ENCODE peak calls at places on chromosomes 12 and 14, in four cellular contexts. H, I, T and N are unnamed samples. For H3K27me3, the result is how much of the 10 kb centered on the place peaks cover.

GRCh38 chr12:57744194-57744776 is 554 bp upstream of the TSPAN31 start:
- DNase-seq in T (peak), H (peak), I (peak), N (no peak)

GRCh38 chr14:73700325-73700724 is 13.9 kb downstream of the PNMA1 start:
- DNase-seq in H (no peak), I (no peak), T (no peak), N (no peak)

GRCh38 chr12:86623267-86623666 is 367.1 kb upstream of the MGAT4C start:
- DNase-seq in T (no peak), H (no peak), I (no peak), N (no peak)

GRCh38 chr12:32734952-32735351 is 20.7 kb downstream of the YARS2 start:
- DNase-seq in I (no peak), T (no peak), H (no peak), N (no peak)

GRCh38 chr14:59632381-59632780 is 55.8 kb upstream of the CCDC175 start:
- DNase-seq in H (no peak), I (peak), T (no peak), N (peak)

GRCh38 chr12:93657076-93657475 is 20.1 kb upstream of the CRADD start:
- DNase-seq in I (no peak), H (no peak), T (no peak), N (no peak)

GRCh38 chr14:61184117-61184516 is 97.0 kb downstream of the TMEM30B start:
- DNase-seq in I (no peak), T (no peak), H (no peak), N (no peak)

GRCh38 chr12:109894939-109895338 is 5.1 kb upstream of the TCHP start:
- DNase-seq in I (no peak), H (no peak), T (no peak), N (no peak)

GRCh38 chr12:96226801-96227348 is 32.7 kb downstream of the ELK3 start:
- DNase-seq in T (no peak), H (no peak), I (no peak), N (no peak)

GRCh38 chr12:38934078-38934584 is 28.7 kb upstream of the CPNE8 start:
- DNase-seq in I (no peak), T (no peak), H (no peak), N (no peak)

GRCh38 chr14:78758333-78758732 is 588.2 kb downstream of the NRXN3 start:
- DNase-seq in H (no peak), T (no peak), I (peak), N (peak)

GRCh38 chr12:85558684-85559083 is 277.5 kb downstream of the RASSF9 start:
- DNase-seq in I (no peak), T (no peak), H (no peak), N (no peak)

GRCh38 chr14:55309761-55310365 is 38.6 kb downstream of the FBXO34 start:
- DNase-seq in I (no peak), T (no peak), H (no peak), N (no peak)

GRCh38 chr12:58408516-58408915 is 467.1 kb downstream of the ATP23 start:
- DNase-seq in I (no peak), T (no peak), H (no peak), N (no peak)

GRCh38 chr14:31395119-31395518 is 25.2 kb downstream of the HEATR5A start:
- DNase-seq in T (no peak), H (no peak), I (no peak), N (no peak)

GRCh38 chr14:96584199-96584906 is 82.2 kb downstream of the PAPOLA start:
- DNase-seq in T (no peak), H (peak), I (peak), N (no peak)

GRCh38 chr14:59474172-59474571 is 9.0 kb upstream of the GPR135 start:
- DNase-seq in H (no peak), T (no peak), I (no peak), N (no peak)

GRCh38 chr14:35818346-35819115 is 7.6 kb upstream of the BRMS1L start:
- DNase-seq in I (peak), T (no peak), H (no peak), N (peak)

GRCh38 chr14:66944872-66945271 is 244.4 kb upstream of the GARIN2 start:
- DNase-seq in T (no peak), I (peak), H (no peak), N (peak)

DNA sequence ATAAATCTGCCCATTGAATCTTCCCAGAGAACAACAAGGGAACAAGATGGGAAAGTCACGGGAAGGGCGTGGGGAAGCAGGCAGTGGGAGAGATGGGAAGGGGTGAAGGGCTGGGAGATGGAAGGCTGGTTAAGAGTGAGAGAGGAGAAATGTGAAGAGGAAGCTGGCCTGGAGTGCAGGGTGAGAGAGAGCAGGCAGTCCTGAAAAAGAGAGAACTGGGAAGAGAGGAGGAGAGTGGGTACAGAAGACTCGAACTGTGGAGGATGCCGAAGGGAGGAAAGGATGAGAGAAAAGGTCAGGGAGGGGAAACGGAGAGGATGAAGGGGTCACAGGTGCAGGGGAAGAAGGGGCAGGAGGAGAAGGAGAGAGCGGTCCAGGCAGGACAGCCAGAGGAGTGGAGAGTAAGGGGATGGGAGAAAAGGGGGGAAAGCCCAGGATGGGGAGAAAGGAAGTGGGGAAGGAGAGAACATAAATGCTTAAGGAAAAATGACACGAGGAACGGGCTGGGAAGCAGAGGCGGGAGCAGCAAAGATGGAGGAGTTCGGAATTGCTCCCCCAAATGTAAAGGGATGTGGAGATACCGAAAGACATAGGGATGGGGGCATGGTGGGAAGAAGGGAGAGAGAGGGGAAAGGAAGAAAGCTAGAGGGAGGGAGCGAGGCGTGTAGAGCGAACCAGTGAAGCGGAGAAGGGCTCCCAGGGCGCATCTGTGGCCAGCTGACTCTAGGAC is 1.2 kb downstream of the PIANP start:
- DNase-seq in I (peak), T (no peak), H (no peak), N (no peak)
- H3K27me3 ChIP-seq in I (under half), T (under half), H (under half), N (under half)

DNA sequence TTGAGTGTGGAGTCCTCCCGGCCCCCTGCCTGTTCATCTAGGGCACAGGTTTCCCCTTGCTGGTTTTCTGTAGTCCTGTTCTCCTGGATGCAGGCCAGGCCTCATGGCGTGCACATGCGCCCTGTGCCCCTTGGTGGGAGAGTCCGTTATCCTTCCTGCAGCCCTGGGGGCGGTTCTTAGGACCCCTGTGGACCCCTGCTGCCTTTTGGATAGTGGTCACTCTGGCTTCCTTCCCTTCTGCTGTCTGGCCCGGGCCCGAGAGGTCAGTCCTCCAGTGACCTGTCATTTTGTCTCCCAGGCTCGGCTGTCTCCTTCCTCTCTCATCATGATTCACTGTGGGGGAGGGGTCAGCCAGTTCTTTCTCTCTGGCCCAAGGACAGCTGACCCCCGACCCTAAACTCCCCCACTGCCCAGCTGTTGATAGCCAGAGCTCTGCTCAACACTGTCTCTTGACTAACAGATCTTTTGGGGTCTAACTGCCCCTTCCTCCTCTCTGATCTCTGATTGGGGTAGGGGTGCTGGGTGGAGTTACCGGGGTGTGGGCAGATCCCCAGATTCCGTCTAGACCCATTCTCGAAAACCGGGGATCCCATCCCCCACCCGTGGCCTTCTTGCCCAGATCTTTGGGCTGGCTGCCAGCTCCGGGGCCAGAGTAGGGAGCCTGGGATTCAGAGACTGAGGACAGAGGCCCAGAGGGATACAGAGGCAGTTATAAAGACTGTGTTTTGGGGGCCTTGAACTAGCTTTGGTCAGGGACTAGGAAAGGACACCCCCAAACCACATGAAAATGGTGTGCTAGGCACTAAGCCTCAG is 7.0 kb downstream of the CCND2 start:
- DNase-seq in H (no peak), T (peak), I (no peak), N (no peak)
- H3K27me3 ChIP-seq in H (under half), T (under half), I (under half), N (under half)

DNA sequence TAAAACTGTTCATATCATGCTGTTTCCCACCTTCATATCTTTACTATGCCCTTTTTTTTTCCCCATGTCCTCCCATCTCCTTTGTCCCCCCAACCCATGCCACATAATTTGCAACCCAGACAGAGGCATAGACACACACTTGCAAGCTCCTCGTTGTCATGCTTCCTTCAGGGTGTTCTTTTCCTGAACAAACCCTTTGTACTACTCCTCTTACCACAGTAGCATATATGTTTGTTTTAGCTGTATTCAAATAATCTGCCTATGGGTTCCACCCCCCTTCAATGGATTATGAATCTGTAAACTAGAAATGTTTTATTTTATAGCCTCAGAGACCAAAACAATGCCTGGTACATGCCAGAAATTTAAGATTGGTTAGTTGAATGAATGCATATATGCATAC is 307.1 kb upstream of the E2F7 start:
- DNase-seq in T (no peak), H (no peak), I (no peak), N (no peak)
- H3K27me3 ChIP-seq in T (under half), H (under half), I (under half), N (under half)

GRCh38 chr12:53736602-53737493 is 9.6 kb upstream of the CALCOCO1 start:
- DNase-seq in H (no peak), T (no peak), I (no peak), N (no peak)
- H3K27me3 ChIP-seq in H (under half), T (under half), I (under half), N (under half)

GRCh38 chr12:107778383-107779015 is 4.0 kb downstream of the ASCL4 start:
- DNase-seq in H (no peak), T (no peak), I (no peak), N (no peak)
- H3K27me3 ChIP-seq in H (under half), T (under half), I (under half), N (under half)